ENCODE peak calls at places on chromosomes 4 and X, in five cellular contexts. A, G, Q, I and H are unnamed samples.

GRCh38 chr4:189081831-189082230 is 858.8 kb upstream of the FRG1 start:
- DNase-seq in A (no peak), G (no peak), Q (no peak), I (no peak), H (no peak)

GRCh38 chr4:188841523-188841922 is 702.3 kb downstream of the TRIML1 start:
- DNase-seq in A (no peak), G (no peak), Q (no peak), I (no peak), H (no peak)

GRCh38 chrX:11929476-11929875 is 171.4 kb downstream of the MSL3 start:
- DNase-seq in A (no peak), G (no peak), Q (no peak), I (no peak), H (peak; percentile 5)

GRCh38 chr4:118989098-118990080 is 100.7 kb downstream of the SYNPO2 start:
- DNase-seq in A (peak; percentile 7), G (no peak), Q (no peak), I (no peak), H (peak; percentile 21)

GRCh38 chr4:21191304-21191703 is 491.0 kb downstream of the PACRGL start:
- DNase-seq in A (no peak), G (no peak), Q (no peak), I (no peak), H (no peak)

GRCh38 chrX:17377795-17378194 is 2.8 kb downstream of the NHS start:
- DNase-seq in A (no peak), G (no peak), Q (no peak), I (no peak), H (no peak)

GRCh38 chr4:54961357-54961975 is 163.9 kb downstream of the KDR start:
- DNase-seq in A (peak; percentile 2), G (no peak), Q (peak; percentile 26), I (no peak), H (peak; percentile 69)

GRCh38 chr4:60724623-60725022 is 475.5 kb upstream of the ADGRL3 start:
- DNase-seq in A (no peak), G (no peak), Q (no peak), I (no peak), H (no peak)

GRCh38 chr4:123843137-123843536 is 446.5 kb downstream of the SPRY1 start:
- DNase-seq in A (no peak), G (no peak), Q (no peak), I (no peak), H (no peak)

GRCh38 chr4:122803788-122804208 is 22.8 kb upstream of the FGF2 start:
- DNase-seq in A (no peak), G (no peak), Q (peak; percentile 68), I (no peak), H (peak; percentile 53)

GRCh38 chr4:150244600-150244999 is 166.4 kb downstream of the DCLK2 start:
- DNase-seq in A (no peak), G (no peak), Q (no peak), I (no peak), H (no peak)

GRCh38 chr4:162939086-162939485 is 227.6 kb downstream of the NAF1 start:
- DNase-seq in A (no peak), G (no peak), Q (no peak), I (no peak), H (no peak)

GRCh38 chr4:128287159-128287870 is at the start of gene PGRMC2:
- DNase-seq in A (peak; percentile 8), G (no peak), Q (peak; percentile 30), I (no peak), H (no peak)

GRCh38 chr4:38385286-38386010 is 278.6 kb upstream of the KLF3 start:
- DNase-seq in A (peak; percentile 9), G (peak; percentile 96), Q (peak; percentile 35), I (no peak), H (no peak)

GRCh38 chr4:186660403-186660802 is 63.3 kb downstream of the FAT1 start:
- DNase-seq in A (no peak), G (no peak), Q (no peak), I (no peak), H (no peak)

GRCh38 chr4:163694385-163694784 is 199.9 kb downstream of the TMA16 start:
- DNase-seq in A (no peak), G (no peak), Q (no peak), I (no peak), H (no peak)

GRCh38 chrX:133418588-133418987 is 3.3 kb upstream of the GPC4 start:
- DNase-seq in A (no peak), G (no peak), Q (no peak), I (no peak), H (no peak)

GRCh38 chr4:113293043-113293560 is 243.6 kb downstream of the ANK2 start:
- DNase-seq in A (no peak), G (no peak), Q (no peak), I (no peak), H (no peak)

GRCh38 chr4:15132739-15133138 is 130.5 kb downstream of the CPEB2 start:
- DNase-seq in A (no peak), G (no peak), Q (no peak), I (no peak), H (peak; percentile 10)

GRCh38 chrX:129318375-129318774 is 204.9 kb downstream of the SMARCA1 start:
- DNase-seq in A (peak; percentile 2), G (peak; percentile 21), Q (no peak), I (no peak), H (peak; percentile 6)

GRCh38 chr4:6695660-6696581 is 2.2 kb downstream of the S100P start:
- DNase-seq in A (peak; percentile 46), G (peak; percentile 96), Q (no peak), I (no peak), H (no peak)

GRCh38 chr4:189092596-189092995 is 848.1 kb upstream of the FRG1 start:
- DNase-seq in A (no peak), G (no peak), Q (no peak), I (no peak), H (no peak)

GRCh38 chr4:26207631-26208030 is 113.2 kb upstream of the RBPJ start:
- DNase-seq in A (no peak), G (no peak), Q (no peak), I (no peak), H (no peak)

GRCh38 chr4:57249083-57249482 is 138.9 kb upstream of the IGFBP7 start:
- DNase-seq in A (no peak), G (no peak), Q (no peak), I (no peak), H (no peak)

GRCh38 chr4:81214144-81214517 is 891 bp downstream of the PRKG2 start:
- DNase-seq in A (no peak), G (no peak), Q (no peak), I (no peak), H (no peak)

GRCh38 chr4:3226467-3226866 is 22.5 kb upstream of the MSANTD1 start:
- DNase-seq in A (no peak), G (no peak), Q (no peak), I (no peak), H (no peak)

GRCh38 chrX:75278991-75279390 is 5.1 kb downstream of the UPRT start:
- DNase-seq in A (no peak), G (no peak), Q (no peak), I (no peak), H (no peak)
- H3K27ac ChIP-seq in A (no peak overlapping the region), G (no peak overlapping the region), Q (no peak overlapping the region), I (peak overlapping the region; percentile 75), H (no peak overlapping the region)

GRCh38 chr4:42906906-42907774 is 14.6 kb downstream of the GRXCR1 start:
- DNase-seq in A (no peak), G (no peak), Q (no peak), I (no peak), H (no peak)

GRCh38 chr4:42904986-42905385 is 12.5 kb downstream of the GRXCR1 start:
- DNase-seq in A (no peak), G (no peak), Q (no peak), I (no peak), H (no peak)
- TF ChIP-seq MAX in A (no peak), G (no peak), Q (no peak), I (no peak), H (no peak)

GRCh38 chrX:106243376-106243775 is 75.3 kb downstream of the PWWP3B start:
- DNase-seq in A (no peak), G (no peak), Q (no peak), I (no peak), H (no peak)

GRCh38 chrX:106249706-106250379 is 81.7 kb downstream of the PWWP3B start:
- DNase-seq in A (no peak), G (no peak), Q (no peak), I (no peak), H (no peak)

GRCh38 chrX:106247162-106247561 is 79.1 kb downstream of the PWWP3B start:
- DNase-seq in A (no peak), G (no peak), Q (no peak), I (no peak), H (no peak)

DNA sequence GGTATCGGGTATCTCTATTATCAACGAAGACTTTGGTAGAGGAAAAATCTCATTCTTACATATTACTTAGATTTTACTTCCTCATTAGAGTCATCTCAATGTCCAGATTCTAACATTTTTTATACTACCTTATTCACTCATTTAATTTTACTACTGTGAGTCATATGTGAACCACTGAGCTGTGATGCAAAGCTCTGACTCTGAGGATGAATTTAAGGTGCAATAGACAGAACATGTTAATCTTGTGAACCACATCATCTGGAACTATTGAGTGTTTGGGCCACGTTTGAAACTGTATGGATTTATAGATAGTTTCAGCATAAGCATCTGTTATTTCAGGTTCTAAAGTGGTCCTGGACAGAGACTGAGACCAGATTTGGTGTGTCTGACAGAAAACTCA is 78.4 kb downstream of the PWWP3B start:
- DNase-seq in A (no peak), G (no peak), Q (no peak), I (no peak), H (no peak)
- TF ChIP-seq JUN in A (no peak), G (no peak), Q (no peak), I (no peak), H (no peak)

GRCh38 chr4:10007772-10008171 is 13.5 kb downstream of the SLC2A9 start:
- DNase-seq in A (no peak), G (no peak), Q (no peak), I (no peak), H (no peak)

GRCh38 chr4:10006236-10006603 is 15.1 kb downstream of the SLC2A9 start:
- DNase-seq in A (peak; percentile 66), G (peak; percentile 86), Q (no peak), I (no peak), H (peak; percentile 83)

GRCh38 chr4:10007436-10007740 is 13.9 kb downstream of the SLC2A9 start:
- DNase-seq in A (no peak), G (no peak), Q (no peak), I (no peak), H (no peak)

GRCh38 chr4:10005632-10006031 is 15.7 kb downstream of the SLC2A9 start:
- DNase-seq in A (no peak), G (no peak), Q (no peak), I (no peak), H (no peak)

DNA sequence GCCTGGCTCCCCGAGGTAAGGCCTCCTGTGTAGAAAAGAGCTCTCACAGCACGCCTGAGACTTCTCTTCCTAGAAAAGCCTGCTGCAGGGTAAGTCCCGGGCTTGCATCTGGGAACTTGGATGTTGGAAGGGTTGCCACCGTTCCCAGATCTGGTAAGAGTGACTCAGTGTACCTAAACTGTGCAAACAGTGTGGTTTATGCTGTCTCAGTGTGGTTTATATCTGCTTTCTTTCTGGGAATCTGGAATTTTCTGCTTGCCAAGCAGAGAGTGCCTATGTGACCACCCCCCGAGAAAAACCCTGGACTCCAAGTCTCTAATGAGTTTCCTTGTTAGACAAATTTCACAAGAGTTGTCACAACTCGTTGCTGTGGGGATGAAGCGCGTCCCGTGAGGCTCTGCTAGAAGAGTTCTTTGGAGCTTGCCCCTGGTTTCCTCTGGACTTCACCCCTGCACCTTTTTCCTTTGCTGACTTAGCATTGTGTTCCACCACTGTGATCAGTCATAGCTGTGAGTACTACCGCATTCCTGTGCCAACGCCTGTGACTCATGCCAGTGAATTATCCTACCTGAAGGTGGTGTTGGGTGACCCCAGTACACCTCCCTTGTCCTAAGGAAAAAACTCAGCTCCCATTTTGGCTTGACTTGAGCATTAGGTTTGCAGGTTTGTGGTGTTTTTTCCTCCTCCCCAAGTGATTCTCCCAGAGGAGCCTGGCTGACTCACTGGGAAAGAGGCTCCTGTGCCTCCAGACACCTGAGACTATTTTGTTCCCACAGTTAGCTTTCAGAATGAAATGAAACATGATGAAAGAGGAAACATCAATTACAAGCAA is 14.5 kb downstream of the SLC2A9 start:
- DNase-seq in A (peak; percentile 70), G (peak; percentile 83), Q (no peak), I (no peak), H (peak; percentile 57)
- H3K27ac ChIP-seq in A (peak overlapping the region; percentile 84), G (peak overlapping the region; percentile 85), Q (no peak overlapping the region), I (no peak overlapping the region), H (no peak overlapping the region)